ENCODE peak calls at places on chromosomes 16 and 17, in seven cellular contexts. H is A172, Z is Right ventricle myocardium superior, O is right lobe of liver, U is NCI-H1048, P is adrenal gland, I is NCI-H1417. Q is an unnamed sample.

GRCh38 chr17:18018411-18018921 is 20.5 kb downstream of the ATPAF2 start:
- DNase-seq in H (no peak), Z (no peak), O (no peak), U (no peak), P (no peak), I (no peak), Q (no peak)

GRCh38 chr17:52158450-52159042 is at the start of gene CA10:
- DNase-seq in H (no peak), Z (no peak), O (no peak), U (no peak), P (no peak), I (no peak), Q (no peak)

GRCh38 chr17:72388765-72389473 is 268.1 kb downstream of the SOX9 start:
- DNase-seq in H (peak), Z (no peak), O (no peak), U (no peak), P (no peak), I (no peak), Q (no peak)

GRCh38 chr16:82031116-82032084 is 3.7 kb upstream of the HSD17B2 start:
- DNase-seq in H (peak), Z (no peak), O (no peak), U (no peak), P (peak), I (peak), Q (peak)

GRCh38 chr17:74769856-74770497 is 6.2 kb downstream of the NAT9 start:
- DNase-seq in H (no peak), Z (no peak), O (no peak), U (no peak), P (no peak), I (no peak), Q (no peak)

GRCh38 chr16:57513371-57514102 is 22.8 kb downstream of the CCDC102A start:
- DNase-seq in H (no peak), Z (peak), O (peak), U (no peak), P (no peak), I (no peak), Q (no peak)

GRCh38 chr16:76959166-76959565 is 231.8 kb upstream of the MON1B start:
- DNase-seq in H (no peak), Z (no peak), O (no peak), U (no peak), P (no peak), I (no peak), Q (no peak)

GRCh38 chr16:27195941-27196595 is 7.3 kb upstream of the KDM8 start:
- DNase-seq in H (no peak), Z (no peak), O (no peak), U (no peak), P (no peak), I (no peak), Q (no peak)

GRCh38 chr16:29893553-29893952 is 5.8 kb downstream of the SEZ6L2 start:
- DNase-seq in H (no peak), Z (no peak), O (no peak), U (no peak), P (no peak), I (no peak), Q (no peak)

GRCh38 chr17:50133769-50134099 is 3.8 kb upstream of the SAMD14 start:
- DNase-seq in H (no peak), Z (no peak), O (no peak), U (no peak), P (no peak), I (no peak), Q (no peak)

GRCh38 chr17:18040287-18040858 is 1.2 kb downstream of the GID4 start:
- DNase-seq in H (no peak), Z (no peak), O (no peak), U (no peak), P (no peak), I (no peak), Q (no peak)

GRCh38 chr17:59558039-59558438 is 7.4 kb upstream of the DHX40 start:
- DNase-seq in H (peak), Z (no peak), O (no peak), U (no peak), P (no peak), I (no peak), Q (no peak)

GRCh38 chr17:49438885-49439284 is 24.2 kb upstream of the PHB1 start:
- DNase-seq in H (no peak), Z (no peak), O (no peak), U (no peak), P (no peak), I (no peak), Q (no peak)

GRCh38 chr17:36933174-36934143 is 3.8 kb upstream of the LHX1 start:
- DNase-seq in H (no peak), Z (no peak), O (no peak), U (no peak), P (no peak), I (no peak), Q (no peak)

GRCh38 chr17:81153340-81153803 is 11.9 kb upstream of the PVALEF start:
- DNase-seq in H (peak), Z (no peak), O (no peak), U (no peak), P (peak), I (no peak), Q (no peak)

GRCh38 chr16:85473326-85473725 is 139.8 kb upstream of the GSE1 start:
- DNase-seq in H (no peak), Z (no peak), O (no peak), U (no peak), P (no peak), I (no peak), Q (no peak)

GRCh38 chr16:30874244-30874820 is 19.5 kb downstream of the BCL7C start:
- DNase-seq in H (no peak), Z (no peak), O (no peak), U (no peak), P (no peak), I (no peak), Q (no peak)

GRCh38 chr16:56354746-56355145 is 70.6 kb downstream of the AMFR start:
- DNase-seq in H (no peak), Z (peak), O (no peak), U (no peak), P (no peak), I (no peak), Q (no peak)

GRCh38 chr17:43576563-43577229 is 30.6 kb upstream of the ETV4 start:
- DNase-seq in H (peak), Z (peak), O (peak), U (peak), P (peak), I (peak), Q (peak)

GRCh38 chr16:76541062-76541461 is 263.9 kb downstream of the CNTNAP4 start:
- DNase-seq in H (no peak), Z (no peak), O (no peak), U (no peak), P (no peak), I (no peak), Q (no peak)

GRCh38 chr16:69084301-69084700 is 21.2 kb upstream of the HAS3 start:
- DNase-seq in H (no peak), Z (no peak), O (no peak), U (no peak), P (no peak), I (no peak), Q (no peak)

GRCh38 chr17:43857141-43857540 is 10.2 kb downstream of the CD300LG start:
- DNase-seq in H (no peak), Z (no peak), O (no peak), U (no peak), P (no peak), I (no peak), Q (no peak)

GRCh38 chr17:12388206-12388605 is 277.5 kb upstream of the MYOCD start:
- DNase-seq in H (no peak), Z (no peak), O (no peak), U (no peak), P (no peak), I (no peak), Q (peak)

GRCh38 chr16:7313170-7313569 is 19.5 kb upstream of the RBFOX1 start:
- DNase-seq in H (no peak), Z (no peak), O (no peak), U (no peak), P (no peak), I (no peak), Q (no peak)

GRCh38 chr17:78202666-78203065 is 11.4 kb upstream of the BIRC5 start:
- DNase-seq in H (no peak), Z (no peak), O (no peak), U (no peak), P (no peak), I (no peak), Q (no peak)

GRCh38 chr17:71145486-71145885 is 975.3 kb upstream of the SOX9 start:
- DNase-seq in H (no peak), Z (no peak), O (no peak), U (no peak), P (no peak), I (no peak), Q (no peak)

Q was measured in AG04450.